ENCODE peak calls at places on chromosomes 16 and 17, in six cellular contexts. X, C, N, H, Y and D are unnamed samples.

GRCh38 chr16:89268987-89269735 is 51.7 kb downstream of the ZNF778 start:
- DNase-seq in X (no peak), C (no peak), N (no peak), H (no peak), Y (no peak), D (no peak)

GRCh38 chr17:40038882-40039513 is 15.2 kb downstream of the MED24 start:
- DNase-seq in X (no peak), C (peak), N (peak), H (no peak), Y (peak), D (no peak)

GRCh38 chr16:53576228-53576627 is 73.2 kb upstream of the AKTIP start:
- DNase-seq in X (no peak), C (no peak), N (no peak), H (no peak), Y (no peak), D (no peak)

GRCh38 chr16:23015580-23015979 is 133.7 kb downstream of the USP31 start:
- DNase-seq in X (no peak), C (no peak), N (no peak), H (no peak), Y (no peak), D (no peak)

GRCh38 chr17:5758651-5759050 is 174.3 kb upstream of the NLRP1 start:
- DNase-seq in X (no peak), C (no peak), N (no peak), H (peak), Y (no peak), D (no peak)

GRCh38 chr16:30076276-30076791 is 540 bp downstream of the PPP4C start:
- DNase-seq in X (no peak), C (no peak), N (no peak), H (no peak), Y (no peak), D (no peak)

GRCh38 chr17:28999216-28999615 is 6.6 kb downstream of the SEZ6 start:
- DNase-seq in X (no peak), C (no peak), N (no peak), H (no peak), Y (no peak), D (no peak)

GRCh38 chr17:48564200-48565023 is 13.7 kb downstream of the HOXB4 start:
- DNase-seq in X (no peak), C (no peak), N (no peak), H (no peak), Y (no peak), D (no peak)

GRCh38 chr16:46632778-46633733 is 11.9 kb upstream of the SHCBP1 start:
- DNase-seq in X (no peak), C (no peak), N (no peak), H (no peak), Y (no peak), D (no peak)

GRCh38 chr16:49556252-49557069 is 182.9 kb downstream of the C16orf78 start:
- DNase-seq in X (no peak), C (no peak), N (no peak), H (no peak), Y (no peak), D (no peak)

GRCh38 chr17:27778193-27778592 is 22.1 kb downstream of the NOS2 start:
- DNase-seq in X (no peak), C (no peak), N (no peak), H (no peak), Y (no peak), D (no peak)

GRCh38 chr17:50583636-50584035 is 23.1 kb downstream of the CACNA1G start:
- DNase-seq in X (no peak), C (no peak), N (no peak), H (no peak), Y (no peak), D (no peak)

GRCh38 chr16:72895951-72896350 is 152.0 kb downstream of the ZFHX3 start:
- DNase-seq in X (no peak), C (no peak), N (no peak), H (no peak), Y (no peak), D (no peak)

GRCh38 chr17:68462381-68463210 is 5.3 kb upstream of the WIPI1 start:
- DNase-seq in X (peak), C (peak), N (peak), H (peak), Y (no peak), D (peak)

GRCh38 chr17:65952586-65952985 is 239.3 kb downstream of the CEP112 start:
- DNase-seq in X (no peak), C (no peak), N (no peak), H (no peak), Y (no peak), D (no peak)

GRCh38 chr17:66175892-66176291 is 16.0 kb downstream of the CEP112 start:
- DNase-seq in X (no peak), C (no peak), N (no peak), H (no peak), Y (no peak), D (no peak)

GRCh38 chr17:36888236-36888957 is 48.9 kb upstream of the LHX1 start:
- DNase-seq in X (no peak), C (no peak), N (no peak), H (no peak), Y (no peak), D (no peak)

GRCh38 chr16:25734473-25735100 is 42.8 kb downstream of the HS3ST4 start:
- DNase-seq in X (no peak), C (no peak), N (no peak), H (no peak), Y (no peak), D (no peak)

GRCh38 chr16:12002447-12003006 is 26.0 kb downstream of the SNX29 start:
- DNase-seq in X (no peak), C (no peak), N (no peak), H (no peak), Y (no peak), D (no peak)

GRCh38 chr17:42531455-42532354 is 4.3 kb upstream of the NAGLU start:
- DNase-seq in X (peak), C (peak), N (peak), H (peak), Y (no peak), D (peak)

GRCh38 chr17:44004761-44005526 is 522 bp downstream of the NAGS start:
- DNase-seq in X (no peak), C (no peak), N (peak), H (no peak), Y (no peak), D (no peak)

GRCh38 chr16:85987750-85988078 is 88.8 kb downstream of the IRF8 start:
- DNase-seq in X (no peak), C (no peak), N (no peak), H (no peak), Y (no peak), D (no peak)

GRCh38 chr16:11609474-11610120 is 22.9 kb upstream of the LITAF start:
- DNase-seq in X (no peak), C (no peak), N (no peak), H (no peak), Y (no peak), D (no peak)

GRCh38 chr17:58786586-58787295 is 31.1 kb downstream of the PPM1E start:
- DNase-seq in X (no peak), C (no peak), N (peak), H (no peak), Y (no peak), D (no peak)

GRCh38 chr17:49723423-49723822 is 15.7 kb upstream of the SLC35B1 start:
- DNase-seq in X (no peak), C (no peak), N (no peak), H (no peak), Y (no peak), D (no peak)

GRCh38 chr17:41439375-41439774 is 1.4 kb downstream of the KRT38 start:
- DNase-seq in X (no peak), C (no peak), N (no peak), H (no peak), Y (no peak), D (no peak)

GRCh38 chr16:87926246-87927194 is 9.8 kb downstream of the CA5A start:
- DNase-seq in X (peak), C (no peak), N (no peak), H (no peak), Y (no peak), D (peak)

GRCh38 chr16:75379911-75380847 is 53.1 kb downstream of the CFDP1 start:
- DNase-seq in X (peak), C (peak), N (no peak), H (peak), Y (no peak), D (peak)

GRCh38 chr17:79715318-79716182 is 15.2 kb upstream of the ENPP7 start:
- DNase-seq in X (no peak), C (no peak), N (peak), H (no peak), Y (no peak), D (no peak)

GRCh38 chr17:47905221-47905733 is 9.2 kb downstream of the SP2 start:
- DNase-seq in X (no peak), C (peak), N (no peak), H (no peak), Y (peak), D (no peak)

GRCh38 chr17:18319604-18320256 is 4.6 kb downstream of the SMCR8 start:
- DNase-seq in X (no peak), C (no peak), N (peak), H (no peak), Y (no peak), D (no peak)
- TF ChIP-seq CTCF in X (peak), C (no peak), N (peak), H (peak), Y (no peak), D (peak)

DNA sequence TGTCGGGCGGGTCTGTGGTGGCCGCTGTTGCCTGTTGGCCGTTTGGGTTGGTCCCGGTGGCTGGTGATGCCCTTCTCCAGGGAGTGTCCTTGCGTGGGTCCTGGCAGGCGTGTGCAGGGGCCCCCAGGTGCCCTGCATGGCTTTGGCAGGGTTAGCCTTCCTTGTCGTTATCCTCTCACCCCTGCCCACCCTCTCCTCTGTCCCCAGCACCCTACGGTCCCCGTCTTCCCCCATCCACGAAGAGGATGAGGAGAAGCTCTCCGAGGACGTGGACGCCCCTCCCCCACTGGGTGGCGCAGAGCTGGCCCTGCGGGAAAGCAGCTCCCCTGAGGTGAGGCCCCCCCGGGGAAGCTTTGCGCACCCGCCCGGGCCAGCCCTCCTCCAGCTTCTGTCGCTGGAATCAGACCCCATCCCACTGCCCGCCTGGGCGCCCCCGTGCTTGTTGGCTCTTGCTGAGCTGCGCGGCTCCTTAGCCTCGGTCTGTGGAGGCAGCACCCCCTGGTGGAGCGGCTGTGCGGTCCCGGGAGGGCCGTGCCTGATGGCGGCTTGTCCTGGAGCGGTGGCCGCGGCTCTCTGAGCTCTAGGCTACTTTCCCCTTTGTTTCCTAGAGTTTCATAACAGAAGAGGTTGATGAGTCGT is 10.6 kb upstream of the NUDT16L1 start:
- DNase-seq in X (no peak), C (peak), N (peak), H (no peak), Y (no peak), D (no peak)
- TF ChIP-seq CTCF in X (peak), C (no peak), N (peak), H (no peak), Y (no peak), D (no peak)

DNA sequence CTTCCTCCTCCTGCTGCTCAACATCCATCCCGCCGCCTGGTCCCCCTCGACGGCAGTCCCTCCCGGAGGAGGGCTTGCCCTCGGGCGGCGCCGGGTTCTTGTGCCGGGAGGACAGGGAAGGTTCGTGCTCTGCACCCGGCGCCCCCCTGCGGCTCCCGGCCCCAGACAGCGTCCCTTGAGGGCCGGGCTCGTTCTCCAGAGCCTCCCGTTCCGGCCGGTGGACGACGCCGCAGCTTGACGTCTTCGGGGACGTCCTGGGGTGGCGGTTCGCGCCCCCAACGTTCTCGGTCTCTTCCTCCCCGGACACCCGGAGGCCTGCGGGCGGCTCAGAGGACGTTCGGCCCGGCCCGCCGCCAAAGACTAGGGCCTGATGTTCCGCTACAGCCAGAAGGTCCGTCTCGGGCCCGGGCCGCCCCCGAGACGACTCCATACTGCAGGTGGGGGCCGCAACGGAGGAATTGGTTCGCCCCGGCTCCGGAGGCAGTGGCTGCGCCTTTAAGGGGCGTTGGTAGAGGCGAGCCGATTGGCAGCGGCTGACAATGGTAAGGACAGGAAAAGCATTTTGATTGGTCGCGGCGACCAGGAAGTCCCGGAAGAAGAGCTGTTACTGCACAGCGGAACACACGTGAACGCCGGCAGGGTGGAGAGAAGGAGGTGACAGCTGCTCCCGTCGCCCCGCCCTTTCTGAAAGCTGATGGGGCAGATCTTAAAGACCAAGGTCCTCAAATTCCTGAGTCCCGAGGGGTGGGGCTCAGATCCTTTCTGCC is at the start of gene BORCS6:
- DNase-seq in X (peak), C (peak), N (peak), H (peak), Y (peak), D (peak)
- TF ChIP-seq CTCF in X (peak), C (no peak), N (peak), H (peak), Y (no peak), D (peak)

GRCh38 chr17:20009302-20010098 is at the start of gene SPECC1:
- DNase-seq in X (peak), C (peak), N (peak), H (peak), Y (peak), D (peak)

GRCh38 chr17:20008242-20009051 is 712 bp upstream of the SPECC1 start:
- DNase-seq in X (no peak), C (peak), N (peak), H (no peak), Y (no peak), D (peak)

GRCh38 chr17:20010886-20011402 is 1.8 kb downstream of the SPECC1 start:
- DNase-seq in X (no peak), C (no peak), N (no peak), H (no peak), Y (no peak), D (no peak)

GRCh38 chr17:20009052-20009301 is 182 bp upstream of the SPECC1 start:
- DNase-seq in X (no peak), C (peak), N (no peak), H (no peak), Y (no peak), D (no peak)

GRCh38 chr17:20010099-20010863 is 1.1 kb downstream of the SPECC1 start:
- DNase-seq in X (no peak), C (no peak), N (peak), H (no peak), Y (no peak), D (no peak)
- TF ChIP-seq CTCF in X (no peak), C (peak), N (peak), H (no peak), Y (peak), D (peak)

GRCh38 chr17:30571921-30572320 is 94.7 kb downstream of the GOSR1 start:
- DNase-seq in X (no peak), C (no peak), N (no peak), H (no peak), Y (no peak), D (no peak)
- TF ChIP-seq CTCF in X (no peak), C (no peak), N (no peak), H (no peak), Y (no peak), D (no peak)

GRCh38 chr17:62819511-62820221 is 11.6 kb upstream of the MARCHF10 start:
- DNase-seq in X (no peak), C (peak), N (peak), H (no peak), Y (peak), D (no peak)
- TF ChIP-seq CTCF in X (no peak), C (no peak), N (no peak), H (no peak), Y (no peak), D (no peak)

GRCh38 chr17:57284583-57284982 is 28.3 kb downstream of the MSI2 start:
- DNase-seq in X (peak), C (no peak), N (no peak), H (no peak), Y (no peak), D (no peak)

GRCh38 chr17:57283203-57283971 is 27.1 kb downstream of the MSI2 start:
- DNase-seq in X (no peak), C (no peak), N (peak), H (no peak), Y (no peak), D (no peak)

GRCh38 chr17:57279432-57279831 is 23.1 kb downstream of the MSI2 start:
- DNase-seq in X (no peak), C (no peak), N (no peak), H (no peak), Y (no peak), D (no peak)

GRCh38 chr17:57284984-57285646 is 28.8 kb downstream of the MSI2 start:
- DNase-seq in X (peak), C (no peak), N (no peak), H (peak), Y (no peak), D (peak)

DNA sequence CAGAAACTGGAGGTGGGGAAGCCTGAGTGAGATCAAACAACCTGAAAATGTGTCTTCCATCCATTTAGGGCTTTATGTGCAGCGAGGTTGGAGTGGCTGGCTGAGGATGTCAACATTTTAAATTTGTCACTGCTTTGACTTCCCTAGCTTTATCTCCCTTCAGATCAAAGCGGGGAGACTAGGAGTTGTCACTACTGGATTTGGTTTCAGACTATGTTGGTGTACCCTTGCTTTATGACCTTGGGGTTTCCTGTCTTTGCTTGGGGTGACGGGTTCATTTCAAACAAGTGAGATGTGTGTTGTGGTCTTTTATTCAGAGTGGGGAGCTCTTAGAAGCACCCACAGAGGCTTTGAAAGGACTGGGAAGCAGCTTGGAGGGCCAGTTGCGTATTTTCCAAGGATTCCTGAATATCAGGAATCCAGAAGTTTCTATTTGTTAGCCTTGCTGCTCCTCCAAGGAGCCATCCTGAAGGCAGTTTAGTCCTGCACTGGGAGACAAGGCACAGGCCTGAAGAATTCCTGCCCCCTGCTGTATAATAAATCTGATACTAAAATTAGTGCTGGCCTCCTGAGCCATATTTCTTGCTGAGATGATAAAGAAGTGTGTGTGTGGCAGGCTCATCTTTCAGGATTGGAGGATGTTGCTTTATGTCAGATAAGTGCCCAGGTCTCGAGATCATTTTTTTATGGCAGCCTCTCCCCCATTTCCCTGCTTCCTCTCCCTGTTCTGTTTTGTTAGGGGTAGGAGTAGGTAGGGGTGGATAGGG is 25.7 kb downstream of the MSI2 start:
- DNase-seq in X (no peak), C (no peak), N (peak), H (no peak), Y (no peak), D (no peak)
- TF ChIP-seq CTCF in X (no peak), C (no peak), N (peak), H (no peak), Y (no peak), D (no peak)